ENCODE peak calls at places on chromosomes 7 and 10, in ten cellular contexts. One of them, this sample, is unnamed.

GRCh38 chr10:7792541-7792940 is 4.6 kb downstream of the ATP5F1C start:
- DNase-seq in IMR-90: no peak
- DNase-seq in GM06990: no peak
- DNase-seq in thoracic aorta: no peak
- DNase-seq in CD8-positive, alpha-beta memory T cell: no peak
- DNase-seq in brain microvascular endothelial cell: no peak
- DNase-seq in cardiac muscle cell: peak; percentile 16
- DNase-seq in tibial artery: no peak
- DNase-seq in WERI-Rb-1: no peak
- DNase-seq in small intestine: no peak
- DNase-seq in this sample: no peak

GRCh38 chr10:132209130-132209529 is 22.4 kb downstream of the DPYSL4 start:
- DNase-seq in CD8-positive, alpha-beta memory T cell: no peak
- DNase-seq in brain microvascular endothelial cell: no peak
- DNase-seq in GM06990: no peak
- DNase-seq in cardiac muscle cell: no peak
- DNase-seq in IMR-90: peak; percentile 23
- DNase-seq in tibial artery: no peak
- DNase-seq in thoracic aorta: no peak
- DNase-seq in small intestine: no peak
- DNase-seq in WERI-Rb-1: no peak
- DNase-seq in this sample: no peak

GRCh38 chr10:14456218-14456869 is 125.6 kb upstream of the FRMD4A start:
- DNase-seq in thoracic aorta: no peak
- DNase-seq in brain microvascular endothelial cell: no peak
- DNase-seq in cardiac muscle cell: no peak
- DNase-seq in GM06990: no peak
- DNase-seq in WERI-Rb-1: no peak
- DNase-seq in IMR-90: no peak
- DNase-seq in tibial artery: no peak
- DNase-seq in CD8-positive, alpha-beta memory T cell: no peak
- DNase-seq in small intestine: no peak
- DNase-seq in this sample: no peak

GRCh38 chr10:114174462-114175190 is 623 bp upstream of the CCDC186 start:
- DNase-seq in GM06990: no peak
- DNase-seq in thoracic aorta: peak; percentile 22
- DNase-seq in tibial artery: peak; percentile 73
- DNase-seq in WERI-Rb-1: peak; percentile 41
- DNase-seq in small intestine: no peak
- DNase-seq in CD8-positive, alpha-beta memory T cell: no peak
- DNase-seq in brain microvascular endothelial cell: peak; percentile 24
- DNase-seq in IMR-90: peak; percentile 39
- DNase-seq in cardiac muscle cell: peak; percentile 60
- DNase-seq in this sample: peak; percentile 57

GRCh38 chr7:68041559-68041958 is 1044.9 kb downstream of the TYW1 start:
- DNase-seq in GM06990: no peak
- DNase-seq in WERI-Rb-1: no peak
- DNase-seq in cardiac muscle cell: peak; percentile 4
- DNase-seq in small intestine: no peak
- DNase-seq in CD8-positive, alpha-beta memory T cell: no peak
- DNase-seq in thoracic aorta: no peak
- DNase-seq in tibial artery: no peak
- DNase-seq in brain microvascular endothelial cell: no peak
- DNase-seq in IMR-90: no peak
- DNase-seq in this sample: no peak

GRCh38 chr10:43287056-43288007 is 20.5 kb upstream of the RASGEF1A start:
- DNase-seq in IMR-90: no peak
- DNase-seq in WERI-Rb-1: no peak
- DNase-seq in brain microvascular endothelial cell: no peak
- DNase-seq in CD8-positive, alpha-beta memory T cell: peak; percentile 36
- DNase-seq in small intestine: peak; percentile 57
- DNase-seq in thoracic aorta: no peak
- DNase-seq in tibial artery: no peak
- DNase-seq in GM06990: no peak
- DNase-seq in cardiac muscle cell: peak; percentile 24
- DNase-seq in this sample: no peak

GRCh38 chr7:30564243-30564892 is 30.3 kb upstream of the GARS1 start:
- DNase-seq in WERI-Rb-1: peak; percentile 81
- DNase-seq in CD8-positive, alpha-beta memory T cell: peak; percentile 62
- DNase-seq in GM06990: peak; percentile 39
- DNase-seq in thoracic aorta: peak; percentile 19
- DNase-seq in small intestine: peak; percentile 91
- DNase-seq in IMR-90: peak; percentile 80
- DNase-seq in tibial artery: peak; percentile 76
- DNase-seq in cardiac muscle cell: peak; percentile 92
- DNase-seq in brain microvascular endothelial cell: peak; percentile 82
- DNase-seq in this sample: peak; percentile 83

GRCh38 chr7:99308461-99309074 is 17.1 kb upstream of the ARPC1A start:
- DNase-seq in tibial artery: no peak
- DNase-seq in WERI-Rb-1: no peak
- DNase-seq in IMR-90: peak; percentile 70
- DNase-seq in thoracic aorta: no peak
- DNase-seq in brain microvascular endothelial cell: no peak
- DNase-seq in GM06990: no peak
- DNase-seq in cardiac muscle cell: no peak
- DNase-seq in small intestine: no peak
- DNase-seq in CD8-positive, alpha-beta memory T cell: no peak
- DNase-seq in this sample: no peak

GRCh38 chr7:46444266-46444665 is 523.2 kb upstream of the IGFBP3 start:
- DNase-seq in tibial artery: no peak
- DNase-seq in small intestine: no peak
- DNase-seq in IMR-90: no peak
- DNase-seq in cardiac muscle cell: no peak
- DNase-seq in brain microvascular endothelial cell: no peak
- DNase-seq in CD8-positive, alpha-beta memory T cell: no peak
- DNase-seq in thoracic aorta: no peak
- DNase-seq in GM06990: no peak
- DNase-seq in WERI-Rb-1: peak; percentile 19
- DNase-seq in this sample: no peak

GRCh38 chr7:87328281-87328680 is 17.2 kb upstream of the CROT start:
- DNase-seq in tibial artery: no peak
- DNase-seq in IMR-90: peak; percentile 39
- DNase-seq in small intestine: no peak
- DNase-seq in CD8-positive, alpha-beta memory T cell: no peak
- DNase-seq in WERI-Rb-1: no peak
- DNase-seq in cardiac muscle cell: peak; percentile 58
- DNase-seq in GM06990: no peak
- DNase-seq in thoracic aorta: no peak
- DNase-seq in brain microvascular endothelial cell: no peak
- DNase-seq in this sample: no peak

GRCh38 chr10:77504196-77504869 is 133.3 kb downstream of the KCNMA1 start:
- DNase-seq in small intestine: no peak
- DNase-seq in GM06990: no peak
- DNase-seq in tibial artery: no peak
- DNase-seq in thoracic aorta: no peak
- DNase-seq in IMR-90: peak; percentile 76
- DNase-seq in cardiac muscle cell: peak; percentile 68
- DNase-seq in brain microvascular endothelial cell: peak; percentile 41
- DNase-seq in CD8-positive, alpha-beta memory T cell: no peak
- DNase-seq in WERI-Rb-1: no peak
- DNase-seq in this sample: no peak

GRCh38 chr10:21742740-21743412 is 208.8 kb downstream of the MLLT10 start:
- DNase-seq in WERI-Rb-1: no peak
- DNase-seq in brain microvascular endothelial cell: no peak
- DNase-seq in CD8-positive, alpha-beta memory T cell: no peak
- DNase-seq in GM06990: no peak
- DNase-seq in small intestine: no peak
- DNase-seq in IMR-90: no peak
- DNase-seq in tibial artery: no peak
- DNase-seq in cardiac muscle cell: no peak
- DNase-seq in thoracic aorta: no peak
- DNase-seq in this sample: no peak

GRCh38 chr10:21740989-21741388 is 207.0 kb downstream of the MLLT10 start:
- DNase-seq in CD8-positive, alpha-beta memory T cell: no peak
- DNase-seq in brain microvascular endothelial cell: no peak
- DNase-seq in thoracic aorta: no peak
- DNase-seq in WERI-Rb-1: no peak
- DNase-seq in cardiac muscle cell: no peak
- DNase-seq in IMR-90: no peak
- DNase-seq in GM06990: no peak
- DNase-seq in small intestine: peak; percentile 47
- DNase-seq in tibial artery: no peak
- DNase-seq in this sample: no peak

GRCh38 chr10:21746118-21746517 is 212.1 kb downstream of the MLLT10 start:
- DNase-seq in IMR-90: no peak
- DNase-seq in thoracic aorta: no peak
- DNase-seq in tibial artery: no peak
- DNase-seq in brain microvascular endothelial cell: no peak
- DNase-seq in GM06990: no peak
- DNase-seq in small intestine: peak; percentile 45
- DNase-seq in WERI-Rb-1: no peak
- DNase-seq in cardiac muscle cell: no peak
- DNase-seq in CD8-positive, alpha-beta memory T cell: no peak
- DNase-seq in this sample: no peak

GRCh38 chr10:21747809-21748208 is 213.8 kb downstream of the MLLT10 start:
- DNase-seq in IMR-90: no peak
- DNase-seq in WERI-Rb-1: no peak
- DNase-seq in small intestine: no peak
- DNase-seq in cardiac muscle cell: no peak
- DNase-seq in brain microvascular endothelial cell: no peak
- DNase-seq in CD8-positive, alpha-beta memory T cell: no peak
- DNase-seq in GM06990: no peak
- DNase-seq in tibial artery: no peak
- DNase-seq in thoracic aorta: no peak
- DNase-seq in this sample: no peak

GRCh38 chr10:21744223-21744622 is 210.2 kb downstream of the MLLT10 start:
- DNase-seq in cardiac muscle cell: no peak
- DNase-seq in WERI-Rb-1: no peak
- DNase-seq in thoracic aorta: no peak
- DNase-seq in small intestine: no peak
- DNase-seq in IMR-90: no peak
- DNase-seq in CD8-positive, alpha-beta memory T cell: no peak
- DNase-seq in brain microvascular endothelial cell: no peak
- DNase-seq in tibial artery: no peak
- DNase-seq in GM06990: no peak
- DNase-seq in this sample: no peak
- H3K4me3 ChIP-seq in cardiac muscle cell: no peak overlapping the region
- H3K4me3 ChIP-seq in WERI-Rb-1: no peak overlapping the region
- H3K4me3 ChIP-seq in thoracic aorta: no peak overlapping the region
- H3K4me3 ChIP-seq in small intestine: no peak overlapping the region
- H3K4me3 ChIP-seq in IMR-90: no peak overlapping the region
- H3K4me3 ChIP-seq in CD8-positive, alpha-beta memory T cell: no peak overlapping the region
- H3K4me3 ChIP-seq in brain microvascular endothelial cell: no peak overlapping the region
- H3K4me3 ChIP-seq in tibial artery: no peak overlapping the region
- H3K4me3 ChIP-seq in GM06990: no peak overlapping the region
- H3K4me3 ChIP-seq in this sample: no peak overlapping the region

DNA sequence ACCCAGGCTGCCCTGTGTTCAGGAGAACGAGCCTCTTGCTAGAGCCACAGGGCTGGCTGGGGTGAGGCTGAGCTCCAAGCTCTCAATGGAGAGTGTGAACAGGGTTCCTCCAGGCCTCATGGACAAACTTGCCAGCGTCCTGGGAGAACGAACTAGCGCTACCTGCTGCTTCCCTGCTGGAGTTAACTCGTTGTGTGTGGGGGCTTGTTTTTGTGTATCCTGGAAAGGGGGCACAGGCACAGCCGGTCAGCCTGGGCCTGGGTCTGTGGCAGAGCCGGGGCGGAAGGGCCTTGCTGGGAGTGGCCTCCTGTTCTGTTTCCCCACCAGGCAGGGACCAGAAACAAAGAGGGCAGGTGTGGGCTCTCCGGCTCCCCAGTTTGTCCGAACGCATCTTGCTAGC is 259.2 kb downstream of the DNAJB6 start:
- DNase-seq in GM06990: no peak
- DNase-seq in thoracic aorta: no peak
- DNase-seq in tibial artery: no peak
- DNase-seq in CD8-positive, alpha-beta memory T cell: no peak
- DNase-seq in brain microvascular endothelial cell: no peak
- DNase-seq in WERI-Rb-1: no peak
- DNase-seq in cardiac muscle cell: no peak
- DNase-seq in small intestine: no peak
- DNase-seq in IMR-90: no peak
- DNase-seq in this sample: no peak
- H3K27me3 ChIP-seq in GM06990: no peaks in the 10 kb centered on the region
- H3K27me3 ChIP-seq in thoracic aorta: no peaks in the 10 kb centered on the region
- H3K27me3 ChIP-seq in tibial artery: no peaks in the 10 kb centered on the region
- H3K27me3 ChIP-seq in CD8-positive, alpha-beta memory T cell: no peaks in the 10 kb centered on the region
- H3K27me3 ChIP-seq in brain microvascular endothelial cell: no peaks in the 10 kb centered on the region
- H3K27me3 ChIP-seq in WERI-Rb-1: no peaks in the 10 kb centered on the region
- H3K27me3 ChIP-seq in cardiac muscle cell: peaks cover 14% of the 10 kb centered on the region
- H3K27me3 ChIP-seq in small intestine: no peaks in the 10 kb centered on the region
- H3K27me3 ChIP-seq in IMR-90: no peaks in the 10 kb centered on the region
- H3K27me3 ChIP-seq in this sample: peaks cover 4% of the 10 kb centered on the region

GRCh38 chr7:139828446-139828845 is 618 bp upstream of the TBXAS1 start:
- DNase-seq in brain microvascular endothelial cell: no peak
- DNase-seq in small intestine: no peak
- DNase-seq in IMR-90: no peak
- DNase-seq in cardiac muscle cell: no peak
- DNase-seq in GM06990: no peak
- DNase-seq in tibial artery: no peak
- DNase-seq in thoracic aorta: no peak
- DNase-seq in CD8-positive, alpha-beta memory T cell: no peak
- DNase-seq in WERI-Rb-1: no peak
- DNase-seq in this sample: no peak

GRCh38 chr7:139829654-139830130 is 628 bp downstream of the TBXAS1 start:
- DNase-seq in brain microvascular endothelial cell: no peak
- DNase-seq in WERI-Rb-1: no peak
- DNase-seq in GM06990: peak; percentile 43
- DNase-seq in CD8-positive, alpha-beta memory T cell: no peak
- DNase-seq in thoracic aorta: no peak
- DNase-seq in cardiac muscle cell: peak; percentile 34
- DNase-seq in small intestine: no peak
- DNase-seq in tibial artery: no peak
- DNase-seq in IMR-90: peak; percentile 72
- DNase-seq in this sample: no peak

GRCh38 chr7:139830779-139831498 is 1.9 kb downstream of the TBXAS1 start:
- DNase-seq in thoracic aorta: no peak
- DNase-seq in small intestine: no peak
- DNase-seq in brain microvascular endothelial cell: no peak
- DNase-seq in IMR-90: no peak
- DNase-seq in CD8-positive, alpha-beta memory T cell: no peak
- DNase-seq in cardiac muscle cell: no peak
- DNase-seq in WERI-Rb-1: no peak
- DNase-seq in GM06990: peak; percentile 46
- DNase-seq in tibial artery: no peak
- DNase-seq in this sample: no peak

GRCh38 chr7:139830292-139830691 is 1.2 kb downstream of the TBXAS1 start:
- DNase-seq in GM06990: no peak
- DNase-seq in WERI-Rb-1: no peak
- DNase-seq in CD8-positive, alpha-beta memory T cell: no peak
- DNase-seq in small intestine: no peak
- DNase-seq in brain microvascular endothelial cell: no peak
- DNase-seq in cardiac muscle cell: peak; percentile 37
- DNase-seq in thoracic aorta: no peak
- DNase-seq in IMR-90: no peak
- DNase-seq in tibial artery: no peak
- DNase-seq in this sample: no peak

GRCh38 chr7:139828880-139829653 is at the start of gene TBXAS1:
- DNase-seq in WERI-Rb-1: peak; percentile 27
- DNase-seq in IMR-90: peak; percentile 47
- DNase-seq in brain microvascular endothelial cell: no peak
- DNase-seq in GM06990: peak; percentile 57
- DNase-seq in cardiac muscle cell: no peak
- DNase-seq in CD8-positive, alpha-beta memory T cell: no peak
- DNase-seq in tibial artery: no peak
- DNase-seq in thoracic aorta: no peak
- DNase-seq in small intestine: no peak
- DNase-seq in this sample: no peak
- H3K4me3 ChIP-seq in WERI-Rb-1: no peak within 1 kb of the TSS
- H3K4me3 ChIP-seq in IMR-90: peak within 1 kb of the TSS; percentile 4
- H3K4me3 ChIP-seq in brain microvascular endothelial cell: no peak within 1 kb of the TSS
- H3K4me3 ChIP-seq in GM06990: peak within 1 kb of the TSS; percentile 44
- H3K4me3 ChIP-seq in cardiac muscle cell: no peak within 1 kb of the TSS
- H3K4me3 ChIP-seq in CD8-positive, alpha-beta memory T cell: no peak within 1 kb of the TSS
- H3K4me3 ChIP-seq in tibial artery: peak within 1 kb of the TSS; percentile 25
- H3K4me3 ChIP-seq in thoracic aorta: peak within 1 kb of the TSS; percentile 54
- H3K4me3 ChIP-seq in small intestine: no peak within 1 kb of the TSS
- H3K4me3 ChIP-seq in this sample: peak within 1 kb of the TSS; percentile 19

GRCh38 chr7:141071260-141071854 is 2.5 kb upstream of the TMEM178B start:
- DNase-seq in GM06990: no peak
- DNase-seq in CD8-positive, alpha-beta memory T cell: no peak
- DNase-seq in brain microvascular endothelial cell: no peak
- DNase-seq in WERI-Rb-1: peak; percentile 81
- DNase-seq in small intestine: peak; percentile 4
- DNase-seq in IMR-90: no peak
- DNase-seq in thoracic aorta: no peak
- DNase-seq in tibial artery: no peak
- DNase-seq in cardiac muscle cell: peak; percentile 21
- DNase-seq in this sample: peak; percentile 36
- H3K27me3 ChIP-seq in GM06990: peaks cover 4% of the 10 kb centered on the region
- H3K27me3 ChIP-seq in CD8-positive, alpha-beta memory T cell: peaks cover 25% of the 10 kb centered on the region
- H3K27me3 ChIP-seq in brain microvascular endothelial cell: peaks cover 42% of the 10 kb centered on the region
- H3K27me3 ChIP-seq in WERI-Rb-1: peaks cover 5% of the 10 kb centered on the region
- H3K27me3 ChIP-seq in small intestine: peaks cover 28% of the 10 kb centered on the region
- H3K27me3 ChIP-seq in IMR-90: peaks cover 41% of the 10 kb centered on the region
- H3K27me3 ChIP-seq in thoracic aorta: peaks cover 5% of the 10 kb centered on the region
- H3K27me3 ChIP-seq in tibial artery: peaks cover 61% of the 10 kb centered on the region
- H3K27me3 ChIP-seq in cardiac muscle cell: peaks cover 73% of the 10 kb centered on the region
- H3K27me3 ChIP-seq in this sample: no peaks in the 10 kb centered on the region